ENCODE peak calls at places on chromosomes 3 and 15, in four cellular contexts. O is epithelial cell of esophagus, C is neural crest cell, E is upper lobe of right lung. B is an unnamed sample.

GRCh38 chr3:179272385-179272784 is 21.5 kb upstream of the KCNMB3 start:
- DNase-seq in O (no peak), C (no peak), E (no peak), B (no peak)

GRCh38 chr3:141878812-141879211 is 2.4 kb downstream of the ATP1B3 start:
- DNase-seq in O (peak), C (no peak), E (no peak), B (peak)

GRCh38 chr3:113268306-113268705 is 56.9 kb downstream of the BOC start:
- DNase-seq in O (no peak), C (no peak), E (no peak), B (no peak)

GRCh38 chr15:34588046-34588674 is 4.7 kb upstream of the GOLGA8B start:
- DNase-seq in O (peak), C (peak), E (no peak), B (peak)

GRCh38 chr3:104628185-104628789 is 738.4 kb upstream of the ALCAM start:
- DNase-seq in O (peak), C (no peak), E (no peak), B (peak)

GRCh38 chr3:176961916-176962315 is 235.4 kb downstream of the TBL1XR1 start:
- DNase-seq in O (peak), C (no peak), E (no peak), B (no peak)

GRCh38 chr3:127478922-127479321 is 111.6 kb downstream of the TPRA1 start:
- DNase-seq in O (no peak), C (no peak), E (peak), B (no peak)

GRCh38 chr3:178634975-178635374 is 98.7 kb downstream of the KCNMB2 start:
- DNase-seq in O (no peak), C (no peak), E (no peak), B (no peak)

B was measured in RKO.